ENCODE peak calls at places on chromosomes 4 and X, in six cellular contexts. G, Z, M, L, B and X are unnamed samples.

GRCh38 chr4:34193451-34194154 is 2050.7 kb downstream of the ARAP2 start:
- DNase-seq in B (peak), Z (no peak), M (no peak), G (peak), L (no peak), X (peak)

GRCh38 chr4:7429601-7430078 is 5.1 kb downstream of the PSAPL1 start:
- DNase-seq in B (no peak), G (no peak), Z (no peak), M (peak), L (no peak), X (no peak)

GRCh38 chrX:103215768-103216085 is 819 bp downstream of the BEX4 start:
- DNase-seq in M (peak), Z (no peak), B (peak), G (no peak), L (no peak), X (no peak)

GRCh38 chr4:54395013-54395527 is 166.0 kb downstream of the PDGFRA start:
- DNase-seq in M (no peak), B (no peak), Z (no peak), G (no peak), L (no peak), X (no peak)

GRCh38 chrX:119417842-119418241 is 18.7 kb downstream of the SLC25A43 start:
- DNase-seq in B (peak), L (no peak), M (no peak), Z (no peak), G (no peak), X (no peak)

GRCh38 chrX:131139072-131139471 is 80.9 kb downstream of the ARHGAP36 start:
- DNase-seq in B (no peak), G (no peak), M (no peak), Z (no peak), L (no peak), X (no peak)

GRCh38 chrX:19630228-19630627 is 114.9 kb upstream of the MAP3K15 start:
- DNase-seq in M (no peak), B (no peak), G (no peak), Z (no peak), L (no peak), X (no peak)

GRCh38 chr4:7021930-7022658 is 21.1 kb upstream of the TADA2B start:
- DNase-seq in M (no peak), L (peak), Z (peak), B (peak), G (peak), X (peak)

GRCh38 chr4:80124246-80125211 is 51.5 kb upstream of the ANTXR2 start:
- DNase-seq in Z (no peak), G (no peak), L (no peak), M (no peak), B (no peak), X (no peak)

GRCh38 chrX:109732780-109733657 is at the start of gene ACSL4:
- DNase-seq in L (no peak), Z (peak), G (peak), M (peak), B (peak), X (peak)

GRCh38 chrX:33336783-33337182 is 125.4 kb upstream of the DMD start:
- DNase-seq in B (peak), L (no peak), G (no peak), Z (no peak), M (no peak), X (peak)

GRCh38 chr4:98802673-98803286 is 126.2 kb downstream of the EIF4E start:
- DNase-seq in Z (no peak), L (no peak), M (no peak), G (no peak), B (peak), X (no peak)

GRCh38 chrX:64230123-64230970 is at the start of gene ASB12:
- DNase-seq in B (no peak), G (no peak), L (no peak), M (no peak), Z (no peak), X (no peak)

GRCh38 chrX:155767101-155767878 is 113.9 kb upstream of the VAMP7 start:
- DNase-seq in Z (peak), B (peak), G (peak), L (peak), M (peak), X (peak)

GRCh38 chr4:79831119-79831528 is 241.9 kb downstream of the ANTXR2 start:
- DNase-seq in B (no peak), M (peak), G (no peak), Z (no peak), L (no peak), X (no peak)

GRCh38 chr4:161949941-161950725 is 213.7 kb downstream of the FSTL5 start:
- DNase-seq in B (peak), M (no peak), L (no peak), G (peak), Z (no peak), X (peak)

GRCh38 chrX:20042221-20042620 is 51.4 kb upstream of the BCLAF3 start:
- DNase-seq in M (no peak), G (peak), B (peak), Z (no peak), L (no peak), X (no peak)

GRCh38 chrX:44245730-44246129 is 97.7 kb downstream of the EFHC2 start:
- DNase-seq in Z (no peak), L (no peak), G (no peak), B (no peak), M (no peak), X (no peak)

GRCh38 chrX:131235768-131236167 is 53.3 kb downstream of the IGSF1 start:
- DNase-seq in M (no peak), L (no peak), B (no peak), G (no peak), Z (no peak), X (no peak)

GRCh38 chrX:53305996-53306937 is 24.9 kb upstream of the IQSEC2 start:
- DNase-seq in L (no peak), M (no peak), G (no peak), B (no peak), Z (no peak), X (no peak)

GRCh38 chr4:20203508-20203907 is 48.2 kb upstream of the SLIT2 start:
- DNase-seq in B (peak), G (peak), Z (no peak), M (no peak), L (peak), X (peak)

GRCh38 chr4:40916880-40917279 is 167.1 kb downstream of the NSUN7 start:
- DNase-seq in L (no peak), G (peak), Z (peak), M (no peak), B (no peak), X (peak)

GRCh38 chr4:45692131-45692530 is 431.7 kb downstream of the GABRG1 start:
- DNase-seq in B (no peak), G (no peak), Z (no peak), M (no peak), L (no peak), X (no peak)

GRCh38 chrX:14501312-14501711 is 28.0 kb upstream of the GLRA2 start:
- DNase-seq in B (no peak), M (no peak), G (no peak), L (no peak), Z (no peak), X (no peak)

GRCh38 chr4:186851291-186852077 is 127.8 kb upstream of the FAT1 start:
- DNase-seq in B (no peak), M (no peak), G (no peak), L (no peak), Z (no peak), X (no peak)

GRCh38 chr4:2510351-2511259 is 25.8 kb upstream of the FAM193A start:
- DNase-seq in Z (no peak), B (no peak), G (no peak), L (no peak), M (no peak), X (no peak)

GRCh38 chrX:74493806-74494205 is 72.5 kb downstream of the SLC16A2 start:
- DNase-seq in B (no peak), G (no peak), M (no peak), L (no peak), Z (no peak), X (no peak)

GRCh38 chr4:181966084-181966483 is 277.1 kb upstream of the TENM3 start:
- DNase-seq in M (peak), Z (no peak), B (peak), L (no peak), G (peak), X (no peak)

GRCh38 chrX:69028006-69028760 is 137.1 kb downstream of the PJA1 start:
- DNase-seq in G (no peak), M (no peak), B (no peak), L (no peak), Z (no peak), X (no peak)

GRCh38 chr4:188008377-188008776 is 12.8 kb downstream of the ZFP42 start:
- DNase-seq in M (no peak), B (peak), L (peak), G (peak), Z (no peak), X (peak)

DNA sequence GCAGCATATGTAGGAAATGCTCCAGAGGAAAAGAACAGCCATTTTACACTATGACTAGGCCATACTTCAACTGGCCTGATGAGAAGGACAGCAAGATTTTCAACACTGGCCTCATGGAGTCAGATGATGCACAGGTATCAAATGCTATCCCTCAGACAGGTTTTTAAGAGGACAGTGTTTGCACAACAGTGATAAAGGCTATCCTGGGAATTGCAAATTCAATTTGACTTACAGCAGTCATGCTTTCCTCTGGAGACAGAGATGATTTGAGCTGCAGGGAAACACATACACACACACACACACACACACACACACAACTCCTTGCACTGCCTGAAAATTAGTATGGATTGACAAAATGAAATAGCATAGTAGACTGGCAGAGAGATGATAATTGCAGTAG is 163.4 kb upstream of the RASGEF1B start:
- DNase-seq in B (no peak), Z (no peak), M (no peak), L (no peak), G (no peak), X (no peak)
- TF ChIP-seq CTCF in B (no peak), Z (no peak), M (no peak), L (no peak), G (no peak), X (no peak)

DNA sequence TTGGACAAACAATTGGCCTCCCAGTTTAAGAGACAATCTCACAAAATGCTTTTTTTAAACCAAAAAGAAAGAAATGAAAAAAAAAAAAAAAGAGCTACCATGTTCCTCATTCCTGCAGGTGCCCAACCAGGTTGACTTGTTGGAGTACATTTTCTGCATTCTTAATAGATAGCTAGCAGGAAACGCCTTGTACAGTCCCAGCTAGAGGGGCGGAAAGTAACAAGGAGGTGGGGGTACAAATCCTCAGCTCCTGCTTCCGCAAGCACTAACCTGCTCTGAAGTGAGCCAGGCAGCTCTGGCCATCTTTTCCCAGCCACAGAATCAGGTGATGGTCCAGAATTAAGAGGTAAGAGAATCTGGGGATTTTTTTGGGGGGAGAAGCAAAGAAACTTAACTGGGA is at the start of gene VGLL1:
- DNase-seq in M (no peak), Z (no peak), B (no peak), G (no peak), L (no peak), X (no peak)
- H3K4me3 ChIP-seq in M (no peak), Z (no peak), B (no peak), G (no peak), L (no peak), X (no peak)

GRCh38 chrX:138191998-138192397 is 519.5 kb downstream of the FGF13 start:
- DNase-seq in B (peak), L (no peak), G (peak), Z (no peak), M (peak), X (no peak)
- TF ChIP-seq CTCF in B (no peak), L (no peak), G (peak), Z (peak), M (peak), X (peak)

DNA sequence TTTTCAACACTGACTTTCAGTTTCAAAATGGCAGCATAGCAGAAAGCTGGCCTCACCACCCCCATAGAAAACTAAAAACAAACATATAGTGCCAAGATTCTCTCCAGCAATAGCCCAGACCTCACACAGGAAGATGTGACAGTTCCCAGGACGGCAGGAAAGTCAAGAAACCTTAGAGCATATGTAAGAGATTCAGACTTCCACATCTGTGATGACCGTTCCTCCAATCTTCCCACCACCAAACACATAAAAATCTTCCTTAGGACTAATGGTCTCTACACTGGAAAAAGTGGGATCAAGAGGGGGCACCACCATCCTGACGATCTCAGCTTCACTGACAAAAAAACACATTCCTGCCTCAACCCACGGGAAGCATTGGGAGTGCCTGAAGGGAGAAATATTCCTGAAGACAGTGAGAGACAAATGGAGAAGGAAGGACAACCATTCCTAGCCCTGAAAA is 134.1 kb upstream of the CPXCR1 start:
- DNase-seq in M (no peak), G (no peak), Z (no peak), L (no peak), B (no peak), X (no peak)
- H3K4me3 ChIP-seq in M (peak), G (no peak), Z (no peak), L (no peak), B (no peak), X (no peak)

GRCh38 chrX:40537310-40537709 is 43.5 kb upstream of the ATP6AP2 start:
- DNase-seq in G (no peak), B (no peak), M (no peak), Z (no peak), L (no peak), X (no peak)

GRCh38 chrX:40542208-40542607 is 38.6 kb upstream of the ATP6AP2 start:
- DNase-seq in B (no peak), G (no peak), L (no peak), M (no peak), Z (no peak), X (no peak)

GRCh38 chrX:40538391-40538790 is 42.4 kb upstream of the ATP6AP2 start:
- DNase-seq in L (no peak), G (no peak), B (no peak), M (no peak), Z (no peak), X (peak)

GRCh38 chrX:40542972-40543371 is 37.8 kb upstream of the ATP6AP2 start:
- DNase-seq in Z (no peak), G (no peak), B (no peak), L (no peak), M (peak), X (no peak)

GRCh38 chrX:40539214-40540142 is 41.3 kb upstream of the ATP6AP2 start:
- DNase-seq in G (peak), Z (no peak), M (no peak), L (no peak), B (peak), X (peak)
- TF ChIP-seq CTCF in G (no peak), Z (no peak), M (peak), L (peak), B (no peak), X (peak)

DNA sequence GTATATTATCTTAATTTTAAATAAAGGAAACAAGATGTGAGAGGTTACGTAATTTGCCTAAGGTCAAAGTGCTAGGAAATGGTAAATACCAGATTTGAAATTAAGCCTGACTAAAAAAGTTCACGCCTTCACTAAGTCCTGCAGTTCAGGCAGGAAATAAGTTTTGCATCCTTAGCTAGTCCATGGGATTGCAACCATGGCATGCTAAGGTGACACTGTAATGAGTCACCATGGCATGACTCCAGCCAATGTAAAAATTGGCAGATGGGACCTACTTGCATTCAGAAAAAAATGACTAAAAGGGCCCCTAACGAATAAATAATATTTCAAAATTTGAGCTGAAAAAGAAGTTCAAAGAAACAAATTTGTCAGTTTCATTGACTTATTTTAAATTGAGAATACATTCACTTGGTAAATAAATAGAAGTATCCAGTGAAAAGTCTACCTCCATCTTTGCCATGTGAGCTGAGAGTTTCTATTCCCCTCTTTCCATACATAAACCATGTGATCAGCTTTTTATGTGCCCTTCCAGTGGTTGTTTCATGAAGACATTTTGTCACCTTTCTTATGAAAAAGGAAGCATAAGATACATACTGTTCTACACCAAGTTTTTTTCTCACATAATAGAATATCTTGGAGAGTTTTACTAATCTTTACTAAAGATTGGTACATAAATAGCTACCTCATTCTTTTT is 72.3 kb downstream of the ANKRD50 start:
- DNase-seq in M (no peak), B (peak), G (peak), L (peak), Z (peak), X (peak)
- H3K4me3 ChIP-seq in M (no peak), B (no peak), G (no peak), L (no peak), Z (no peak), X (no peak)

DNA sequence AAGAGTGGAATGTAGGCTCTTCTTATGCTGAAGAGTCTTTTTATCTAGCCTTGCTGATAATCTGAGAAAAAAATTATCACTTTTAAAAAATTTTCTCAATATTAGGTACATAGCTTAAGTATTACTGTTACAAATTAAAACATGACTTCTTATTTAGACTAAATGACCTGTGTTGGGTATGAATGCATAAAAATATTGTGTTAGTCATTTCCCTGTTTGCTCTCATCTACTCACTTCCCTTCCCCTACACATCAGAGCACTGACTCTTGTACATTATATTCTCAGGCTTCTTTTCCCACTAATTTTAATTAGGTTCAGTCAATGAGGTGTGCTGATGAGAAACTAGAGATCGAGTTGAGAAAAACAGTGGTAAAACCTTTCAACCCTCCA is 881.0 kb downstream of the PCDH18 start:
- DNase-seq in L (no peak), M (no peak), B (peak), G (no peak), Z (no peak), X (no peak)
- TF ChIP-seq CTCF in L (no peak), M (no peak), B (no peak), G (no peak), Z (no peak), X (no peak)

GRCh38 chr4:140388015-140388414 is 14.6 kb downstream of the SCOC start:
- DNase-seq in Z (no peak), B (no peak), L (no peak), M (no peak), G (no peak), X (no peak)
- H3K4me3 ChIP-seq in Z (no peak), B (no peak), L (no peak), M (no peak), G (no peak), X (no peak)

GRCh38 chr4:102627831-102628523 is 126.8 kb downstream of the NFKB1 start:
- DNase-seq in M (no peak), Z (peak), B (peak), G (no peak), L (peak), X (no peak)

GRCh38 chr4:102620697-102621497 is 119.7 kb downstream of the NFKB1 start:
- DNase-seq in Z (peak), B (peak), G (peak), L (peak), M (peak), X (peak)

GRCh38 chr4:102625232-102625930 is 124.2 kb downstream of the NFKB1 start:
- DNase-seq in M (peak), B (peak), Z (no peak), L (no peak), G (peak), X (peak)

DNA sequence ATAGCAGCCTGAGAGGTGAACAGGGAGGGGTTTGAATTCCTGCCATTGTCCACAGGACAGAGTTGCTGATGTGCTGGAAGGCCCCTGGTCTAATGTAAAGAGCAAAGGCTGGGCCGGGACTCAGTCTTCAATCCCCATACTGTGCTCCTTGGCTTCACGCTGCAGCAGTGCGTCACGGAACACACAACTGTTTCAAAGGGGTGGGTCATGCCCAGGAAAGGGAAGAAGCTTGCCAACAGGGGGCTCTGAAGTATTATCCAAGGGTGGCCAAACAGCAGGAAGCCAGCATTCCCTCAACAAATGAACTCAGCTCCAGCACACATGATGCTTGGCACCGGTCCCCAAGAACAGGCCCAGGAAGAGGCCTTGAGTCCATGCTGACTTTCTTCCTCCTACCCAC is 122.5 kb downstream of the NFKB1 start:
- DNase-seq in Z (peak), L (peak), M (peak), G (peak), B (peak), X (peak)
- TF ChIP-seq CTCF in Z (peak), L (peak), M (peak), G (peak), B (peak), X (peak)